ENCODE peak calls at places on chromosomes 1 and 21, in six cellular contexts. One of them, this sample, is unnamed.
A peak's percentile ranks its signal among the peaks of the same experiment; 100 is the strongest.

GRCh38 chr21:39776589-39776988 is 31.6 kb downstream of the IGSF5 start:
- DNase-seq in Panc1: no peak
- DNase-seq in effector memory CD4-positive, alpha-beta T cell: no peak
- DNase-seq in kidney: no peak
- DNase-seq in SJSA1: no peak
- DNase-seq in heart left ventricle: no peak
- DNase-seq in this sample: no peak

GRCh38 chr1:201633811-201634210 is 94.9 kb downstream of the NAV1 start:
- DNase-seq in effector memory CD4-positive, alpha-beta T cell: no peak
- DNase-seq in Panc1: no peak
- DNase-seq in SJSA1: no peak
- DNase-seq in heart left ventricle: peak; percentile 37
- DNase-seq in kidney: no peak
- DNase-seq in this sample: no peak

GRCh38 chr1:153553096-153553495 is 4.0 kb upstream of the S100A3 start:
- DNase-seq in SJSA1: no peak
- DNase-seq in heart left ventricle: no peak
- DNase-seq in Panc1: no peak
- DNase-seq in kidney: peak; percentile 48
- DNase-seq in effector memory CD4-positive, alpha-beta T cell: no peak
- DNase-seq in this sample: no peak

GRCh38 chr1:107993920-107994319 is 28.9 kb upstream of the VAV3 start:
- DNase-seq in Panc1: no peak
- DNase-seq in effector memory CD4-positive, alpha-beta T cell: no peak
- DNase-seq in SJSA1: no peak
- DNase-seq in heart left ventricle: no peak
- DNase-seq in kidney: no peak
- DNase-seq in this sample: no peak

GRCh38 chr1:213720032-213720431 is 267.7 kb upstream of the PROX1 start:
- DNase-seq in heart left ventricle: no peak
- DNase-seq in Panc1: no peak
- DNase-seq in effector memory CD4-positive, alpha-beta T cell: no peak
- DNase-seq in kidney: no peak
- DNase-seq in SJSA1: no peak
- DNase-seq in this sample: no peak

GRCh38 chr1:110084226-110085078 is 14.0 kb upstream of the ALX3 start:
- DNase-seq in SJSA1: no peak
- DNase-seq in heart left ventricle: peak; percentile 54
- DNase-seq in effector memory CD4-positive, alpha-beta T cell: no peak
- DNase-seq in kidney: peak; percentile 86
- DNase-seq in Panc1: no peak
- DNase-seq in this sample: no peak

GRCh38 chr1:89843279-89844121 is 22.7 kb downstream of the LRRC8D start:
- DNase-seq in Panc1: no peak
- DNase-seq in effector memory CD4-positive, alpha-beta T cell: peak; percentile 64
- DNase-seq in SJSA1: peak; percentile 74
- DNase-seq in kidney: peak; percentile 89
- DNase-seq in heart left ventricle: peak; percentile 73
- DNase-seq in this sample: peak; percentile 73

GRCh38 chr21:26849428-26850115 is 4.4 kb upstream of the ADAMTS1 start:
- DNase-seq in heart left ventricle: no peak
- DNase-seq in kidney: no peak
- DNase-seq in effector memory CD4-positive, alpha-beta T cell: no peak
- DNase-seq in Panc1: no peak
- DNase-seq in SJSA1: no peak
- DNase-seq in this sample: no peak

GRCh38 chr1:164132001-164132400 is 427.0 kb upstream of the PBX1 start:
- DNase-seq in kidney: no peak
- DNase-seq in effector memory CD4-positive, alpha-beta T cell: no peak
- DNase-seq in SJSA1: no peak
- DNase-seq in heart left ventricle: no peak
- DNase-seq in Panc1: no peak
- DNase-seq in this sample: no peak

GRCh38 chr1:96651517-96651916 is 70.1 kb upstream of the PTBP2 start:
- DNase-seq in effector memory CD4-positive, alpha-beta T cell: no peak
- DNase-seq in kidney: no peak
- DNase-seq in SJSA1: no peak
- DNase-seq in heart left ventricle: no peak
- DNase-seq in Panc1: no peak
- DNase-seq in this sample: no peak

GRCh38 chr1:231065510-231066241 is 25.6 kb upstream of the FAM89A start:
- DNase-seq in effector memory CD4-positive, alpha-beta T cell: no peak
- DNase-seq in heart left ventricle: no peak
- DNase-seq in kidney: no peak
- DNase-seq in SJSA1: no peak
- DNase-seq in Panc1: no peak
- DNase-seq in this sample: no peak

GRCh38 chr21:36517366-36518075 is 37.6 kb upstream of the CLDN14 start:
- DNase-seq in Panc1: no peak
- DNase-seq in kidney: no peak
- DNase-seq in effector memory CD4-positive, alpha-beta T cell: no peak
- DNase-seq in SJSA1: no peak
- DNase-seq in heart left ventricle: no peak
- DNase-seq in this sample: no peak

DNA sequence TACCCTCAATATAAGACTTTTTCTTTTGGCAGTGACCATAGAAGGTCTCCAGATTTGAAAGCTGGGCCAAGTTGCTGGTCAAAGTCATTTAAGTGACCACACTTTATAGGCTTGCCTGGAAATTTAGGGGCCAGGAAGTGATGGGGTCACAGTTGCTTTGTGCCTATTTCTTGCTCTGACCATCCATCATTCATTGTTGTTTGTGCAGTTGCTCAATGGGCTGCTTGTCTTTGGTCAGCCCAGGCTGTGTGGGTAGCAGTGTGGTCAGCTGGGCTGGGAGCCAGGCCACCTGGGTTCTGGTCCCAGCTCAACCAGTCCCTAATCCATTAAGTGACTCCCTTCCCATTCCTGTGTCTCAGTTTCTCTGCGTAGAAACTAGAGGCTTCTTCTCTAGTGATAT is 2.1 kb upstream of the OTUD7B start:
- DNase-seq in heart left ventricle: no peak
- DNase-seq in effector memory CD4-positive, alpha-beta T cell: no peak
- DNase-seq in Panc1: no peak
- DNase-seq in kidney: no peak
- DNase-seq in SJSA1: no peak
- DNase-seq in this sample: no peak
- H3K9me3 ChIP-seq in heart left ventricle: no peaks in the 10 kb centered on the region
- H3K9me3 ChIP-seq in effector memory CD4-positive, alpha-beta T cell: no peaks in the 10 kb centered on the region
- H3K9me3 ChIP-seq in Panc1: no peaks in the 10 kb centered on the region
- H3K9me3 ChIP-seq in kidney: no peaks in the 10 kb centered on the region
- H3K9me3 ChIP-seq in SJSA1: no peaks in the 10 kb centered on the region
- H3K9me3 ChIP-seq in this sample: no peaks in the 10 kb centered on the region

GRCh38 chr1:239288964-239289535 is 97.3 kb upstream of the CHRM3 start:
- DNase-seq in effector memory CD4-positive, alpha-beta T cell: no peak
- DNase-seq in heart left ventricle: no peak
- DNase-seq in kidney: no peak
- DNase-seq in Panc1: no peak
- DNase-seq in SJSA1: no peak
- DNase-seq in this sample: no peak

GRCh38 chr1:239283229-239283628 is 103.1 kb upstream of the CHRM3 start:
- DNase-seq in effector memory CD4-positive, alpha-beta T cell: no peak
- DNase-seq in heart left ventricle: no peak
- DNase-seq in kidney: no peak
- DNase-seq in Panc1: no peak
- DNase-seq in SJSA1: no peak
- DNase-seq in this sample: no peak

GRCh38 chr1:239287296-239287695 is 99.1 kb upstream of the CHRM3 start:
- DNase-seq in heart left ventricle: no peak
- DNase-seq in SJSA1: no peak
- DNase-seq in Panc1: no peak
- DNase-seq in effector memory CD4-positive, alpha-beta T cell: no peak
- DNase-seq in kidney: no peak
- DNase-seq in this sample: no peak
- H3K9me3 ChIP-seq in heart left ventricle: no peaks in the 10 kb centered on the region
- H3K9me3 ChIP-seq in SJSA1: peaks cover 3% of the 10 kb centered on the region
- H3K9me3 ChIP-seq in Panc1: no peaks in the 10 kb centered on the region
- H3K9me3 ChIP-seq in effector memory CD4-positive, alpha-beta T cell: no peaks in the 10 kb centered on the region
- H3K9me3 ChIP-seq in kidney: no peaks in the 10 kb centered on the region
- H3K9me3 ChIP-seq in this sample: no peaks in the 10 kb centered on the region

DNA sequence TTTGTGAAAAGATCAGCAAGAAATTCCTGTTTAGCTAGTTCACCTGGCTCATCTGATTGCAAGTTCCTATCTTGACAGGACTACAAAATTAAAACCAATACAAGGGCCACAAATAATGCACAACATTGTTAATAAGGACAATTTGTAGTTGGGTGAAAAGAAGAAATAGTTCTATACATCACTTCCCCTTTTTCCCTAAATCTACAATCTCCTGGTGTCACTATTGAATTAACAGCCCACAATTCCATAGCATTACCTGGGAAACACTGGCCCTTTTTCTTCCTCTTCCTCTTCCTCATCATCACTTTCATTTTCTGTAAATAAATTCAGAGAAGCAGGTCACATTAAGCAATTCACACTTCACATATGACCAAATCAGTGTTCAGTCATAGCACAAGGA is 366.9 kb downstream of the FAM72C start:
- DNase-seq in heart left ventricle: no peak
- DNase-seq in kidney: no peak
- DNase-seq in Panc1: no peak
- DNase-seq in SJSA1: no peak
- DNase-seq in effector memory CD4-positive, alpha-beta T cell: no peak
- DNase-seq in this sample: no peak
- H3K9me3 ChIP-seq in heart left ventricle: no peaks in the 10 kb centered on the region
- H3K9me3 ChIP-seq in kidney: no peaks in the 10 kb centered on the region
- H3K9me3 ChIP-seq in Panc1: no peaks in the 10 kb centered on the region
- H3K9me3 ChIP-seq in SJSA1: no peaks in the 10 kb centered on the region
- H3K9me3 ChIP-seq in effector memory CD4-positive, alpha-beta T cell: no peaks in the 10 kb centered on the region
- H3K9me3 ChIP-seq in this sample: no peaks in the 10 kb centered on the region

GRCh38 chr1:155695107-155695506 is 6.2 kb downstream of the DAP3 start:
- DNase-seq in Panc1: no peak
- DNase-seq in SJSA1: no peak
- DNase-seq in kidney: no peak
- DNase-seq in heart left ventricle: no peak
- DNase-seq in effector memory CD4-positive, alpha-beta T cell: no peak
- DNase-seq in this sample: no peak
- H3K9me3 ChIP-seq in Panc1: no peaks in the 10 kb centered on the region
- H3K9me3 ChIP-seq in SJSA1: no peaks in the 10 kb centered on the region
- H3K9me3 ChIP-seq in kidney: no peaks in the 10 kb centered on the region
- H3K9me3 ChIP-seq in heart left ventricle: no peaks in the 10 kb centered on the region
- H3K9me3 ChIP-seq in effector memory CD4-positive, alpha-beta T cell: no peaks in the 10 kb centered on the region
- H3K9me3 ChIP-seq in this sample: no peaks in the 10 kb centered on the region

GRCh38 chr1:17759114-17759513 is 4.0 kb downstream of the ACTL8 start:
- DNase-seq in SJSA1: no peak
- DNase-seq in effector memory CD4-positive, alpha-beta T cell: no peak
- DNase-seq in heart left ventricle: no peak
- DNase-seq in Panc1: no peak
- DNase-seq in kidney: peak; percentile 55
- DNase-seq in this sample: no peak
- H3K9me3 ChIP-seq in SJSA1: peaks cover 14% of the 10 kb centered on the region
- H3K9me3 ChIP-seq in effector memory CD4-positive, alpha-beta T cell: peaks cover 30% of the 10 kb centered on the region
- H3K9me3 ChIP-seq in heart left ventricle: peaks cover 28% of the 10 kb centered on the region
- H3K9me3 ChIP-seq in Panc1: peaks cover 16% of the 10 kb centered on the region
- H3K9me3 ChIP-seq in kidney: peaks cover 31% of the 10 kb centered on the region
- H3K9me3 ChIP-seq in this sample: peaks cover 10% of the 10 kb centered on the region

DNA sequence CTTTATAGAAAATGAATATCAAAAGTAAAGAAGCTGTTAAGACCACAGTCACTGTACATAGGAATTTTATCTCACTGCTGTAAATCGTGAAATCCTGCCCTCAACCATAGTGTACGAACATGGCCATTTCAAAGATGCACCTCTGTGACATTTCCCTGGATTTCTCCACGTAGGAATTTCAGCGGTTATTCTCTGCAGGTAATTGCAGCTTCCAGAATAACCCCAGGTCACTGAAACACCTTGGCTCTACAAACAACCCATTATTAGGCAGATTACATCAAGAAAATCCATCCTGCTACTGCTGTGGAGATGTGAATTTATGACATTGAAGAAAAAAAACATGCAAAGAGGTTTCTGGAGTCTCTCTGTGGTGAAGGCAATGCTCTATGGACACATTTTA is 196.2 kb upstream of the USP25 start:
- DNase-seq in SJSA1: no peak
- DNase-seq in Panc1: no peak
- DNase-seq in effector memory CD4-positive, alpha-beta T cell: no peak
- DNase-seq in kidney: no peak
- DNase-seq in heart left ventricle: no peak
- DNase-seq in this sample: no peak
- H3K9me3 ChIP-seq in SJSA1: no peaks in the 10 kb centered on the region
- H3K9me3 ChIP-seq in Panc1: no peaks in the 10 kb centered on the region
- H3K9me3 ChIP-seq in effector memory CD4-positive, alpha-beta T cell: no peaks in the 10 kb centered on the region
- H3K9me3 ChIP-seq in kidney: no peaks in the 10 kb centered on the region
- H3K9me3 ChIP-seq in heart left ventricle: no peaks in the 10 kb centered on the region
- H3K9me3 ChIP-seq in this sample: no peaks in the 10 kb centered on the region

This sample was measured in T-helper 17 cell.